ENCODE peak calls at places on chromosome 11, in nine cellular contexts. B is activated naive CD4-positive, alpha-beta T cell treated with anti-CD3 and anti-CD28 coated beads, Interleukin-2, amount 10 ng/mL, durations not matched to agents 7 days and 5 days; Q is mesenchymal stem cell; E is iPS-NIHi11; M is left cardiac atrium; C is Kasumi-1; L is effector CD4-positive, alpha-beta T cell; H is AG04450; K is ascending aorta. P is an unnamed sample.

GRCh38 chr11:115100706-115101105 is 403.5 kb downstream of the CADM1 start:
- DNase-seq in B (no peak), Q (no peak), E (no peak), M (no peak), C (no peak), L (no peak), H (no peak), K (no peak), P (no peak)

GRCh38 chr11:36500315-36500721 is 9.8 kb downstream of the TRAF6 start:
- DNase-seq in B (no peak), Q (peak), E (peak), M (no peak), C (peak), L (no peak), H (peak), K (peak), P (no peak)

GRCh38 chr11:114209904-114210303 is 86.3 kb upstream of the NNMT start:
- DNase-seq in B (no peak), Q (no peak), E (no peak), M (no peak), C (no peak), L (no peak), H (no peak), K (no peak), P (peak)

GRCh38 chr11:74278721-74279148 is 32.7 kb downstream of the P4HA3 start:
- DNase-seq in B (no peak), Q (peak), E (no peak), M (peak), C (no peak), L (no peak), H (peak), K (peak), P (no peak)

GRCh38 chr11:42951266-42951665 is 360.5 kb upstream of the API5 start:
- DNase-seq in B (no peak), Q (no peak), E (no peak), M (no peak), C (no peak), L (no peak), H (no peak), K (no peak), P (no peak)

GRCh38 chr11:130638048-130638447 is 189.6 kb downstream of the ADAMTS15 start:
- DNase-seq in B (no peak), Q (peak), E (no peak), M (no peak), C (no peak), L (no peak), H (no peak), K (no peak), P (no peak)

GRCh38 chr11:133946541-133947297 is 10.0 kb downstream of the IGSF9B start:
- DNase-seq in B (peak), Q (no peak), E (peak), M (peak), C (no peak), L (no peak), H (no peak), K (no peak), P (no peak)

GRCh38 chr11:57251037-57251436 is 14.0 kb upstream of the APLNR start:
- DNase-seq in B (no peak), Q (no peak), E (no peak), M (no peak), C (no peak), L (no peak), H (no peak), K (no peak), P (no peak)

GRCh38 chr11:62431171-62431895 is 12.5 kb downstream of the SCGB1A1 start:
- DNase-seq in B (no peak), Q (peak), E (no peak), M (no peak), C (no peak), L (no peak), H (peak), K (no peak), P (no peak)

GRCh38 chr11:71504526-71504925 is 22.5 kb upstream of the KRTAP5-7 start:
- DNase-seq in B (no peak), Q (no peak), E (peak), M (no peak), C (no peak), L (no peak), H (no peak), K (peak), P (no peak)

GRCh38 chr11:11980841-11981308 is 27.6 kb downstream of the DKK3 start:
- DNase-seq in B (no peak), Q (peak), E (no peak), M (no peak), C (no peak), L (no peak), H (no peak), K (peak), P (no peak)

GRCh38 chr11:34251640-34251980 is 106.2 kb downstream of the ABTB2 start:
- DNase-seq in B (no peak), Q (no peak), E (no peak), M (no peak), C (no peak), L (no peak), H (no peak), K (no peak), P (no peak)

GRCh38 chr11:124837491-124837856 is 27.8 kb upstream of the ROBO3 start:
- DNase-seq in B (no peak), Q (peak), E (peak), M (no peak), C (peak), L (no peak), H (peak), K (no peak), P (peak)

GRCh38 chr11:60469723-60470122 is 14.1 kb downstream of the MS4A1 start:
- DNase-seq in B (no peak), Q (no peak), E (no peak), M (no peak), C (no peak), L (no peak), H (no peak), K (no peak), P (no peak)

GRCh38 chr11:8641332-8641731 is 41.1 kb downstream of the TRIM66 start:
- DNase-seq in B (no peak), Q (no peak), E (no peak), M (no peak), C (no peak), L (no peak), H (no peak), K (no peak), P (no peak)

P was measured in Caco-2.